ENCODE peak calls at places on chromosome 11, in five cellular contexts. G is lower lobe of right lung, R is astrocyte, I is mammary epithelial cell, N is body of pancreas. E is an unnamed sample. For H3K4me1 and H3K9me3, the result is how much of the 10 kb centered on the place peaks cover.

GRCh38 chr11:39304586-39304985 is 2154.9 kb downstream of the LRRC4C start:
- DNase-seq in G (no peak), R (no peak), I (no peak), N (no peak), E (no peak)

GRCh38 chr11:45939836-45940235 is 17.4 kb downstream of the LARGE2 start:
- DNase-seq in G (no peak), R (no peak), I (no peak), N (no peak), E (no peak)

GRCh38 chr11:61057615-61058014 is 44.7 kb upstream of the CD5 start:
- DNase-seq in G (no peak), R (no peak), I (no peak), N (no peak), E (no peak)

GRCh38 chr11:8601376-8602133 is 7.5 kb upstream of the STK33 start:
- DNase-seq in G (no peak), R (no peak), I (no peak), N (no peak), E (no peak)

GRCh38 chr11:12687740-12688139 is 13.5 kb downstream of the TEAD1 start:
- DNase-seq in G (no peak), R (no peak), I (no peak), N (peak), E (no peak)

GRCh38 chr11:121780971-121781370 is 328.2 kb upstream of the SORL1-AS1 start:
- DNase-seq in G (no peak), R (no peak), I (no peak), N (no peak), E (no peak)

GRCh38 chr11:134164490-134165370 is 59.0 kb downstream of the NCAPD3 start:
- DNase-seq in G (no peak), R (no peak), I (no peak), N (no peak), E (peak)

GRCh38 chr11:82811369-82811768 is 77.7 kb upstream of the FAM181B start:
- DNase-seq in G (no peak), R (no peak), I (no peak), N (no peak), E (no peak)

DNA sequence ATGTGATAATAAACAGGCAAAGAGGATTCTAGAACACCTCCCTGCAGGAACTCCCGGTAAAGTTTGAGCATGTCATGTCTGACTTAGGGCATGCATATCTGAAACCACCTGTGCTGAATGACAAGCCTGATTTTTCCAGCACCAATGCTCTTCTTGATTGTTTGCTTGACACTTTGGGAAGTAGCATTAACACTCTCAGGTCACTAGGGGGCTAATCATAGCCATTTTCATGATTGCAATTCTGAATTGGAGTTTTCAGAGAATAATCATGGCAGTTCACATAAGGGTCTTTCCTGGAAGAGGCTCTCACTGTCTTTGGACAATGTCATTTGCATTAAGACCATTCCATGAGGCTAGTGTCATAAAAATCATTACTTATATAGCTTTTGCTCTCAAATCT is 234.4 kb upstream of the MTNR1B start:
- DNase-seq in G (no peak), R (no peak), I (no peak), N (no peak), E (no peak)
- TF ChIP-seq CTCF in G (no peak), R (peak), I (peak), N (peak), E (peak)

GRCh38 chr11:75893202-75893601 is 78.2 kb downstream of the UVRAG start:
- DNase-seq in G (no peak), R (no peak), I (no peak), N (no peak), E (no peak)

GRCh38 chr11:75898871-75899270 is 83.9 kb downstream of the UVRAG start:
- DNase-seq in G (no peak), R (no peak), I (no peak), N (no peak), E (no peak)

GRCh38 chr11:75900848-75901247 is 85.8 kb downstream of the UVRAG start:
- DNase-seq in G (no peak), R (no peak), I (no peak), N (no peak), E (no peak)

GRCh38 chr11:75894036-75894585 is 79.1 kb downstream of the UVRAG start:
- DNase-seq in G (no peak), R (no peak), I (no peak), N (no peak), E (no peak)

DNA sequence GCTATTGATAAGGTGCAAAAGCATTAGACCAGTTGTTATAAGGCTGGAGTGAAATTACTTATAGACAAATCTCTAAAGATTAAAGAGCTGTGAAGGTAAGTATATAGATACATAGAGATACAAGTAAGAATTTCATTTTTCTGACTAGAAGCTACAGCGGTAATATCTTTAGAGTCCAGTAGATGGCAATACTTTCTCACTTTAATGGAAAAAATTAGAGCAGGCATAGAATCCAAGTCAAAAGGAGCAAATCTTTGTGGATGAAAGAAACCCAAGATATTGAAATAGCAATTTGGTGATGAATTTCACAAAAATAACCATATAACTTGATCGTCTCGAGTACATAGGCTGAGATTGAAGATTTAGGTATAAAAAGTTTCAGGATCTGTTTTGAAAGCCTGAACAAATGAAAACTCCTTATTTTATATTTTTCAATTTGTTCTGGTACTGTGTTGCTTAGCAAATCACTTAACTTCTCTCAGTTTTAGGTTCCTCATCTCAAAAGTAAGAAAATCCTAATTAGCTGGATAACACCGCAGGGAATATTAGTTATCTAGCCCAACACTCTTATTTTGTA is 81.9 kb downstream of the UVRAG start:
- DNase-seq in G (no peak), R (peak), I (peak), N (no peak), E (no peak)
- H3K4me1 ChIP-seq in G (under half), R (under half), I (under half), N (under half), E (under half)

GRCh38 chr11:85941380-85941973 is 86.3 kb downstream of the CCDC83 start:
- DNase-seq in G (no peak), R (peak), I (peak), N (peak), E (peak)
- H3K9me3 ChIP-seq in G (under half), R (under half), I (under half), N (under half), E (under half)

DNA sequence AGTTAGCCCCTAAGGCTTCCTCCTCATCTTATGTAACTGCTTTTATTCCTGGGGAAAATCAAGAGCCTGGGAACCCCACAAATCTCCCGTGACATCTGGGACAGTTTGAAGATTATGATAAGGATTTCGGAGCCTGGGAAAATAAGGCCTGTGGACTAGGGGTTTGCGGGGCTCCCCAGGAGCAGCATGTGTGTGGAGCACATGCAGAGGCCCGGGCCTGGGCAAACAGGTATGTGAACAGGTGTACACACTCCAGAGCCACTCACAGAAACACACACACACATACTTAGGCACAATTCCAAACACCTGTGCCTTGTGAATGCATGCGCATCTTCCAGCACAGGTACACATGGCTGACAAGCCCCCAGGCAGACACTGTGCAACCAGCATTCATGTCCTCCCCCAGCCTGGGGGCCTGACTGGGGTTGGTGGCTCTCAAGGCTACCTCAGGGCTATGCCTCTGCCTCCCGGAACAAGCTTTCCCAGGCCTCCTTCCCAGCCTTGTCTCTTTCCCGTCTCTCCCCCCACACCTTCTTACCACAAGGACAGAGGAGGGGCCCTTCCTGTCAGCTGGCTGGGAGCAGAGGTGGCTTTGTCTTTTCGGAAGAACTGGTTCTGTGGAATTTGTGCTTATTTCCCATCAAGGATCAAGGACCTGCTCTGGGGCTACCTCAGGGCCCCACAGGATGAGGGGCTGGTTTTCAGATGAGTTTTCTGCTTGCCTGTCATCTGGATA is 2.6 kb upstream of the P2RY6 start:
- DNase-seq in G (peak), R (no peak), I (peak), N (no peak), E (no peak)
- TF ChIP-seq CTCF in G (no peak), R (no peak), I (no peak), N (no peak), E (no peak)

E was measured in BE2C.